ENCODE peak calls at places on chromosome 21, in eight cellular contexts. E is stomach, G is H1, O is K562, V is GM23338, K is suprapubic skin, I is HL-60, L is breast epithelium. B is an unnamed sample.

GRCh38 chr21:25639922-25640670 is 1.0 kb downstream of the JAM2 start:
- DNase-seq in K (peak), V (peak), L (no peak), G (peak), O (no peak), I (no peak), E (no peak), B (no peak)

GRCh38 chr21:45923146-45923545 is 58.4 kb upstream of the COL6A1 start:
- DNase-seq in I (peak), L (peak), E (peak), G (peak), O (peak), V (peak), K (no peak), B (no peak)

GRCh38 chr21:34513109-34513675 is 1.2 kb upstream of the KCNE1 start:
- DNase-seq in K (no peak), I (peak), G (no peak), O (no peak), L (no peak), V (no peak), E (no peak), B (no peak)

GRCh38 chr21:36027352-36027751 is 33.0 kb downstream of the SETD4 start:
- DNase-seq in L (no peak), G (no peak), I (no peak), K (peak), V (no peak), E (no peak), O (no peak), B (no peak)

GRCh38 chr21:45920824-45921600 is 60.6 kb upstream of the COL6A1 start:
- DNase-seq in L (no peak), E (no peak), G (no peak), I (no peak), V (no peak), O (no peak), K (no peak), B (no peak)

GRCh38 chr21:46189213-46189958 is 5.1 kb upstream of the SPATC1L start:
- DNase-seq in I (no peak), O (peak), E (no peak), G (no peak), K (peak), V (no peak), L (peak), B (no peak)

GRCh38 chr21:36171741-36172331 is 15.2 kb downstream of the DOP1B start:
- DNase-seq in E (no peak), L (no peak), K (no peak), V (no peak), O (no peak), G (no peak), I (no peak), B (no peak)

GRCh38 chr21:32819702-32820101 is 48.1 kb upstream of the PAXBP1 start:
- DNase-seq in V (no peak), E (no peak), K (no peak), I (no peak), G (no peak), L (no peak), O (no peak), B (no peak)

GRCh38 chr21:32083175-32083574 is 195.7 kb downstream of the MIS18A start:
- DNase-seq in O (no peak), I (no peak), E (no peak), G (no peak), V (no peak), K (no peak), L (no peak), B (no peak)

GRCh38 chr21:21163904-21164303 is 165.7 kb downstream of the NCAM2 start:
- DNase-seq in G (peak), I (peak), V (peak), O (peak), K (no peak), L (no peak), E (peak), B (peak)

GRCh38 chr21:30676737-30677136 is 34.1 kb downstream of the KRTAP20-3 start:
- DNase-seq in V (no peak), K (no peak), L (no peak), E (no peak), I (no peak), O (no peak), G (no peak), B (no peak)

GRCh38 chr21:37455504-37455911 is 88.9 kb downstream of the DYRK1A start:
- DNase-seq in I (no peak), G (no peak), O (peak), V (no peak), K (no peak), E (no peak), L (no peak), B (no peak)

GRCh38 chr21:37800496-37801061 is 115.7 kb downstream of the KCNJ6 start:
- DNase-seq in I (no peak), O (no peak), L (no peak), V (no peak), E (no peak), G (no peak), K (no peak), B (no peak)

GRCh38 chr21:17610862-17611261 is 1.8 kb downstream of the BTG3 start:
- DNase-seq in E (peak), V (no peak), O (no peak), L (no peak), K (no peak), I (no peak), G (no peak), B (no peak)

GRCh38 chr21:45768011-45768740 is 124.7 kb downstream of the PCBP3 start:
- DNase-seq in O (no peak), L (no peak), K (no peak), G (no peak), V (no peak), I (no peak), E (no peak), B (no peak)

GRCh38 chr21:34157456-34158025 is 84.2 kb downstream of the MRPS6 start:
- DNase-seq in V (no peak), I (no peak), K (no peak), L (no peak), G (no peak), O (no peak), E (no peak), B (no peak)

DNA sequence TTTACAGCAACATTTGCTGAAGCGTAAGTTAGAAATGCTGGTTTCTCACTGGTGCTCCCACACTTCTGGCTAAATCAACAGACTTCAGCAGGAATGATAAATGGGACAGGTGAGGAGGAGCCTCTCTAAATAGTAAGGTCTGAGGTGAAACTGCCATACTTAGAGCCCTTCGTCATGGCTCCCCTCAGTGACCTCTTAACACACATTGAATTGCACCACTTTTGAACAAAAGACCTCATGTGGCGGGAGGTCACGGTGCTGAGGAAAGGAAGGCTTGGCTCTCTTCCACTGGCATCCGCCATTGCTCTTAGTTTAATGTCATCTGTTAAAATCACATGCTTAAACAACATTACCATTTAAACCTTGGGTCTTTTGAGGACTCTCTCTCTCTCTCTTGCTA is 3.4 kb downstream of the MAP3K7CL start:
- DNase-seq in V (peak), I (no peak), L (no peak), O (no peak), E (no peak), G (no peak), K (no peak), B (no peak)
- TF ChIP-seq POLR2AphosphoS5 in V (no peak), I (no peak), L (no peak), O (no peak), E (no peak), G (peak), K (no peak), B (no peak)

GRCh38 chr21:38815060-38815405 is 9.3 kb downstream of the ETS2 start:
- DNase-seq in K (no peak), G (no peak), L (no peak), O (no peak), I (no peak), V (no peak), E (no peak), B (no peak)

GRCh38 chr21:38817371-38818335 is 11.9 kb downstream of the ETS2 start:
- DNase-seq in E (no peak), I (no peak), K (no peak), G (no peak), O (no peak), L (no peak), V (no peak), B (no peak)

GRCh38 chr21:38818336-38818723 is 12.6 kb downstream of the ETS2 start:
- DNase-seq in I (no peak), E (no peak), V (no peak), O (no peak), G (no peak), K (no peak), L (no peak), B (no peak)

GRCh38 chr21:38814126-38815059 is 8.7 kb downstream of the ETS2 start:
- DNase-seq in K (no peak), I (no peak), L (no peak), O (no peak), G (no peak), E (no peak), V (peak), B (no peak)

GRCh38 chr21:38816400-38816973 is 10.8 kb downstream of the ETS2 start:
- DNase-seq in L (no peak), O (no peak), G (no peak), I (no peak), E (no peak), K (no peak), V (no peak), B (no peak)
- TF ChIP-seq POLR2AphosphoS5 in L (no peak), O (no peak), G (no peak), I (no peak), E (no peak), K (no peak), V (no peak), B (no peak)

GRCh38 chr21:14210738-14211137 is at the start of gene LIPI:
- DNase-seq in G (no peak), E (no peak), K (no peak), I (no peak), V (no peak), L (no peak), O (no peak), B (no peak)

GRCh38 chr21:14213164-14213563 is 2.4 kb upstream of the LIPI start:
- DNase-seq in L (no peak), I (no peak), K (no peak), V (no peak), O (no peak), G (no peak), E (no peak), B (no peak)

GRCh38 chr21:14215971-14216621 is at the start of gene RBM11:
- DNase-seq in L (peak), G (peak), I (peak), E (peak), V (peak), K (peak), O (peak), B (no peak)
- TF ChIP-seq POLR2AphosphoS5 in L (peak), G (no peak), I (no peak), E (no peak), V (peak), K (no peak), O (no peak), B (no peak)

GRCh38 chr21:26846036-26846931 is 1.1 kb upstream of the ADAMTS1 start:
- DNase-seq in O (no peak), E (peak), K (peak), I (no peak), G (peak), L (peak), V (peak), B (no peak)
- TF ChIP-seq POLR2AphosphoS5 in O (no peak), E (peak), K (peak), I (no peak), G (no peak), L (peak), V (peak), B (no peak)

GRCh38 chr21:44609193-44609592 is 2.7 kb upstream of the KRTAP10-8 start:
- DNase-seq in O (no peak), E (no peak), V (no peak), G (no peak), L (no peak), I (no peak), K (no peak), B (no peak)
- TF ChIP-seq POLR2AphosphoS5 in O (no peak), E (no peak), V (no peak), G (no peak), L (no peak), I (no peak), K (no peak), B (no peak)

DNA sequence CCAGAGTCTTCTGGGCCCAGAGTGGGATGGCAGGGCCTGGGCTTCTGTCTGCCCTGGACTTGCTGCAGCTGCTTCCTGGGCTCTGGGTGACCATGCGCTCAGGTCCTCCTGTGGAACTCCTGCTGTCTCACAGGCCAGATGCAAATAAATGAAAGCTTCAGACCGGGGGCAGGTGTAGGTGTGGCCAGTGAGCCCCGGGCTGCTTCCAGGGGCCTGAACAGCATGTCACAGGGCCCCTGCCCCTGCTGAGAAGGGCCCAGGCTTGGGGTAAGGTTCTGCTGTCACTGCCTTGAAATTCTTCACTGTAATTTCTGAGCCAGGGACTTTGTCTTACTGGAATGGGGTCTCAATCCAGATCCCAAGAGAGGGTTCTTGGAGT is 2.5 kb upstream of the PKNOX1 start:
- DNase-seq in G (no peak), V (peak), L (no peak), O (peak), E (peak), K (no peak), I (no peak), B (no peak)
- TF ChIP-seq POLR2AphosphoS5 in G (no peak), V (peak), L (no peak), O (no peak), E (no peak), K (no peak), I (no peak), B (no peak)